ENCODE peak calls at places on chromosomes 3 and 15, in nine cellular contexts. O, R, P, H, U, L, X, C and A are unnamed samples. For H3K27me3 and H3K36me3, the result is how much of the 10 kb centered on the place peaks cover.

GRCh38 chr15:28994830-28995180 is 109.0 kb downstream of the APBA2 start:
- DNase-seq in R (no peak), X (no peak), C (no peak), H (no peak), U (no peak), L (no peak), P (no peak), O (no peak), A (no peak)

GRCh38 chr15:85168642-85169173 is 187.1 kb downstream of the PDE8A start:
- DNase-seq in O (peak), L (peak), C (peak), P (no peak), X (peak), H (peak), U (peak), R (peak), A (peak)

GRCh38 chr15:94225616-94226015 is 5.7 kb upstream of the MCTP2 start:
- DNase-seq in U (no peak), C (peak), H (no peak), P (no peak), X (peak), L (no peak), O (no peak), R (no peak), A (no peak)

GRCh38 chr3:127159547-127159946 is 33.4 kb upstream of the PRR23E start:
- DNase-seq in X (no peak), R (no peak), P (no peak), O (no peak), C (no peak), U (no peak), L (no peak), H (peak), A (peak)

GRCh38 chr3:186025161-186025560 is 83.7 kb downstream of the ETV5 start:
- DNase-seq in X (peak), R (no peak), O (no peak), H (no peak), L (no peak), P (no peak), U (no peak), C (peak), A (no peak)

GRCh38 chr3:16667633-16668032 is 62.4 kb upstream of the DAZL start:
- DNase-seq in R (no peak), O (no peak), H (no peak), X (no peak), C (no peak), P (no peak), U (no peak), L (no peak), A (no peak)

GRCh38 chr3:195106418-195106906 is 164.5 kb downstream of the XXYLT1 start:
- DNase-seq in X (peak), H (peak), R (peak), C (peak), L (peak), O (peak), U (peak), P (no peak), A (peak)

GRCh38 chr3:107222927-107223326 is 154.3 kb upstream of the CCDC54 start:
- DNase-seq in O (no peak), H (no peak), X (peak), U (no peak), L (no peak), C (peak), R (no peak), P (peak), A (no peak)

GRCh38 chr3:197524128-197524527 is 31.6 kb downstream of the BDH1 start:
- DNase-seq in P (no peak), H (no peak), X (no peak), O (no peak), U (no peak), R (no peak), C (no peak), L (no peak), A (no peak)

GRCh38 chr3:105976211-105976610 is 107.4 kb upstream of the CBLB start:
- DNase-seq in U (no peak), C (peak), P (no peak), O (no peak), L (no peak), X (peak), R (no peak), H (no peak), A (no peak)

GRCh38 chr15:57769266-57769665 is 62.8 kb downstream of the POLR2M start:
- DNase-seq in C (no peak), R (no peak), L (no peak), P (peak), H (peak), O (no peak), X (peak), U (no peak), A (no peak)

GRCh38 chr15:63226155-63226883 is 36.9 kb downstream of the RAB8B start:
- DNase-seq in P (no peak), H (no peak), U (no peak), X (no peak), L (no peak), O (no peak), R (no peak), C (no peak), A (no peak)

GRCh38 chr15:26848498-26848897 is 18.4 kb upstream of the GABRA5 start:
- DNase-seq in O (no peak), P (no peak), U (no peak), C (no peak), X (no peak), R (no peak), L (no peak), H (no peak), A (no peak)

GRCh38 chr3:108406661-108407206 is 103.7 kb downstream of the MYH15 start:
- DNase-seq in L (no peak), R (peak), X (peak), P (no peak), H (peak), U (peak), O (no peak), C (peak), A (no peak)

GRCh38 chr3:46811615-46812236 is 51.5 kb downstream of the MYL3 start:
- DNase-seq in O (no peak), R (no peak), H (no peak), P (no peak), L (no peak), C (no peak), X (no peak), U (no peak), A (peak)

GRCh38 chr15:72174551-72175165 is 22.9 kb downstream of the GRAMD2A start:
- DNase-seq in H (no peak), U (no peak), O (no peak), R (no peak), X (no peak), C (no peak), P (no peak), L (no peak), A (no peak)

GRCh38 chr3:125116311-125117069 is 60.7 kb upstream of the HEG1 start:
- DNase-seq in P (peak), X (peak), H (no peak), C (peak), R (peak), O (no peak), U (no peak), L (no peak), A (no peak)

GRCh38 chr3:43953814-43954241 is 263.1 kb downstream of the ABHD5 start:
- DNase-seq in P (no peak), H (peak), U (no peak), L (no peak), R (peak), C (peak), O (no peak), X (peak), A (no peak)

GRCh38 chr3:40044487-40044886 is 235.1 kb downstream of the MYRIP start:
- DNase-seq in X (no peak), P (peak), R (no peak), C (peak), H (no peak), U (no peak), O (no peak), L (no peak), A (no peak)

GRCh38 chr3:123328851-123329635 is 119.8 kb downstream of the ADCY5 start:
- DNase-seq in R (peak), C (peak), U (peak), H (peak), X (peak), L (peak), P (no peak), O (peak), A (peak)

GRCh38 chr3:184133840-184134745 is 1.1 kb upstream of the EIF2B5 start:
- DNase-seq in X (peak), L (peak), C (peak), O (peak), U (peak), R (peak), P (no peak), H (peak), A (peak)

GRCh38 chr3:119990888-119991287 is 103.4 kb downstream of the GSK3B start:
- DNase-seq in O (no peak), U (no peak), H (no peak), X (peak), P (no peak), C (peak), R (no peak), L (no peak), A (no peak)

GRCh38 chr3:119679874-119680273 is 2.7 kb upstream of the COX17 start:
- DNase-seq in O (no peak), P (no peak), C (no peak), X (no peak), H (no peak), R (no peak), L (no peak), U (no peak), A (no peak)

GRCh38 chr3:146577662-146578061 is 27.5 kb downstream of the PLSCR5 start:
- DNase-seq in U (no peak), O (no peak), R (no peak), P (no peak), X (peak), C (peak), L (no peak), H (no peak), A (peak)

GRCh38 chr15:58227706-58228543 is 89.7 kb downstream of the AQP9 start:
- DNase-seq in C (peak), U (no peak), H (peak), L (peak), X (peak), O (peak), P (no peak), R (peak), A (peak)

GRCh38 chr3:139477710-139478640 is 1.7 kb upstream of the RBP2 start:
- DNase-seq in X (no peak), U (no peak), L (no peak), O (no peak), P (no peak), R (no peak), C (no peak), H (no peak), A (no peak)

GRCh38 chr3:23567917-23568316 is 237.8 kb upstream of the UBE2E1 start:
- DNase-seq in U (no peak), X (peak), L (no peak), R (peak), H (no peak), P (peak), O (no peak), C (peak), A (no peak)

GRCh38 chr15:87626835-87627234 is 629.7 kb downstream of the NTRK3 start:
- DNase-seq in H (no peak), U (no peak), X (no peak), R (no peak), P (no peak), C (no peak), L (no peak), O (no peak), A (no peak)

GRCh38 chr3:14624498-14624897 is 27.1 kb upstream of the CCDC174 start:
- DNase-seq in O (no peak), L (no peak), U (no peak), P (no peak), R (no peak), H (no peak), C (no peak), X (no peak), A (no peak)

GRCh38 chr15:54149115-54149531 is 170.9 kb downstream of the UNC13C start:
- DNase-seq in L (no peak), O (no peak), H (no peak), C (no peak), P (no peak), R (no peak), U (no peak), X (peak), A (no peak)

GRCh38 chr15:52651868-52652267 is 27.3 kb downstream of the ATOSA start:
- DNase-seq in U (peak), H (peak), P (peak), X (peak), L (peak), C (peak), R (peak), O (peak), A (peak)

GRCh38 chr15:82139823-82140268 is 94.0 kb upstream of the MEX3B start:
- DNase-seq in R (no peak), H (no peak), X (peak), L (no peak), U (no peak), C (peak), P (no peak), O (no peak), A (peak)

GRCh38 chr15:85009435-85009834 is 27.8 kb downstream of the PDE8A start:
- DNase-seq in O (no peak), L (no peak), X (no peak), C (no peak), P (no peak), H (no peak), R (no peak), U (no peak), A (no peak)

GRCh38 chr15:48084759-48085420 is 35.9 kb upstream of the SLC24A5 start:
- DNase-seq in C (peak), P (no peak), X (peak), U (no peak), R (no peak), O (no peak), H (peak), L (no peak), A (peak)

DNA sequence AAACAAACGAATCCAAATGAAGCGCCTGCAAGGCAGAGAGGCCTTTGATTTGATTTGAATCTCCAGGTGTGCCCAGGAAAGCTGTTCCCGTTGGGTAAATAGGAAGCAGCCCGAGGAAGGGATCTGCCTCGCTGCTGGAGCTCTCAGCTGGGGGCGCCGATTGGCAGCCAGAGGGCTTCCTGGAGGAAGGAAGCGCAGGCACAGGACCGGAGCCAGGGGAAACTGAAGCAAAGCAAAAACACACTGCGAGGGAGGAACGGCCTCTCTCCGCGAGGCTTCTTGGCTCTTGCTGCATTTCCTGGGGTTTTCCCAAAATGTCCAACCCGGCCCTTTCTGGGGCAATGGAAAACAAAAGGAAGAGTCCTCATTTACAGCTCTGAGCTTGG is 80.3 kb downstream of the TMEM266 start:
- DNase-seq in R (no peak), L (no peak), U (no peak), P (no peak), H (no peak), C (no peak), X (no peak), O (no peak), A (peak)
- H3K4me3 ChIP-seq in R (no peak), L (no peak), U (no peak), P (no peak), H (no peak), C (no peak), X (no peak), O (no peak), A (peak)

GRCh38 chr15:22885105-22885504 is 46.6 kb downstream of the NIPA2 start:
- DNase-seq in P (no peak), R (no peak), C (no peak), U (no peak), H (no peak), L (no peak), X (no peak), O (no peak), A (no peak)
- H3K27me3 ChIP-seq in P (under half), R (under half), C (under half), U (under half), H (under half), L (under half), X (under half), O (under half), A (under half)

GRCh38 chr3:52471371-52472238 is 16.2 kb downstream of the NISCH start:
- DNase-seq in C (no peak), L (peak), U (peak), O (peak), R (peak), H (peak), X (peak), P (no peak), A (peak)
- H3K36me3 ChIP-seq in C (under half), L (under half), U (under half), O (half or more), R (half or more), H (under half), X (half or more), P (under half), A (under half)

DNA sequence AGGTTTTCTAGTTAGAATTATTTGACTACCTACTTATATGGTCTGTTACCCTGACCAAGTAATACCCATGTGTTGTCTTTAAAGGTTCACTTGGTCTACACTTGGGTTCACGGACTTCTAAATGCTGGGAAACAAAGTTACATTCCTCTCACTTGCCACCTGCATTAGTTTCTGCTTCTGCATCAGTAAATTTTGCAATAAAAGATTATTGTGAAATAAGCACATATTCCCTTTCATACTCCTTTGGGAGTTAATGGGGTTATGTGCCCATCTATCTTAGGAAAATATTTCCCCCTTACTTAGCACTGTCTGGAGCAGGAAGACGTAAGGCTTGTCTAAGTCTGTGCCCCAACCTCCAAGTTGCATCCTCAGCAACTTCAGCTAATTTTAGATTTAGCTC is 160.7 kb downstream of the FRMD5 start:
- DNase-seq in X (no peak), O (no peak), P (no peak), U (no peak), L (no peak), C (peak), H (no peak), R (no peak), A (no peak)
- H3K4me3 ChIP-seq in X (no peak), O (no peak), P (no peak), U (no peak), L (no peak), C (no peak), H (no peak), R (no peak), A (no peak)

GRCh38 chr15:96411056-96412031 is 80.8 kb downstream of the NR2F2 start:
- DNase-seq in U (no peak), P (no peak), H (no peak), X (no peak), L (no peak), O (no peak), R (no peak), C (no peak), A (no peak)

GRCh38 chr15:96410175-96411055 is 79.9 kb downstream of the NR2F2 start:
- DNase-seq in R (no peak), O (no peak), U (no peak), C (no peak), X (no peak), P (no peak), L (no peak), H (no peak), A (peak)

GRCh38 chr15:96414875-96415274 is 84.4 kb downstream of the NR2F2 start:
- DNase-seq in L (no peak), O (no peak), X (no peak), H (no peak), U (no peak), R (no peak), C (no peak), P (no peak), A (no peak)

GRCh38 chr15:96412919-96413231 is 82.4 kb downstream of the NR2F2 start:
- DNase-seq in X (no peak), R (no peak), H (no peak), L (no peak), C (no peak), O (no peak), U (no peak), P (no peak), A (no peak)

DNA sequence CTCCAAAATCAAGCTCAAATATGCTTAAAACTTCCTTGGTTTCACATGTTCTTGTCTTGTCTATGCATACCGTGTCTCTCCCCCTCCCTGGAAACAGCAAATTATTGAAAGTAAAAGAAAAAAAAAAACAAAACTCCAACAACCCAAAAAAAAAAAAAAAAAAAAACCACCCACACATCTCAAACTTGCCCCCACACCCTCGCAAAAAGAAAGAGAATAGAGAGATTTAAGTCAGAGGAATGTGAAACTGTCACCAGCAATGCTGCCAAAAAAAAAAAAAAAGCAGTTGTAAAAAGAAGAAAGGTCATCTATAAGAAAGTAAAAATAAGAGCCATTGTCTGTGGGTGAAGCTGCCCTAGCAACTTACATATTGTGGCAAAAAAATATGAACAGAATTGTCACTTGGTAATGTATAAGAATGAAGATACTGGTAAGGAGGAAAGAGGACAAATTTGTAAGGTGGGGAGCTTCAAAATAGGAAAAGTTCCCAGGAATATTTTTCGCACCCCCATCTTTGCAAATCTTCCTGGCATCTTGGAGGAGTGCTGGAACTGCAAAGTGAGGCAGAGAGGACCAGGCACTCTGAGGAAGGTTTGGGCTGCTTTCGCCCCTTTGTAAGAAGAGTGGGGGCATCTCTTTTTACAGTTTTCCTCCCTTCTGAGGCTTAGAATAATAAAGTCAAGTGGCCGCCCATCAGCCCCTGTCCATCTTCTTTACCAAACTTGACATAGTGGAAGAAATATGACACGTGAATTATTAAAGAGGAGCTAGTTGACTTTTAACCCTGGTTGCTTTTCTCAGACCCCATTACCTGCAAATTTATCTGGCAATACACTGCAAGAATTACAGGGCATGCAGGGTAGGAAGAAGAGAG is 81.8 kb downstream of the NR2F2 start:
- DNase-seq in P (no peak), O (no peak), H (no peak), U (no peak), R (no peak), C (no peak), X (no peak), L (no peak), A (no peak)
- H3K27me3 ChIP-seq in P (half or more), O (half or more), H (half or more), U (under half), R (half or more), C (half or more), X (half or more), L (under half), A (half or more)

GRCh38 chr15:30978328-30978727 is 13.1 kb downstream of the MTMR10 start:
- DNase-seq in R (no peak), H (no peak), X (no peak), U (no peak), C (no peak), P (no peak), O (no peak), L (no peak), A (no peak)
- H3K36me3 ChIP-seq in R (under half), H (under half), X (under half), U (under half), C (under half), P (under half), O (half or more), L (under half), A (under half)